ENCODE peak calls at places on chromosomes 6 and 20, in ten cellular contexts. F is right cardiac atrium, M is caudate nucleus, L is upper lobe of left lung, V is A549, Z is GM23338, X is OCI-LY7, A is keratinocyte, Y is tibial nerve, I is tibial artery. G is an unnamed sample.

GRCh38 chr6:156776841-156777576 is at the start of gene ARID1B:
- DNase-seq in Y (peak), Z (peak), X (peak), M (peak), A (no peak), V (peak), L (peak), F (peak), I (peak), G (no peak)

GRCh38 chr6:72824833-72825232 is 203.0 kb downstream of the KCNQ5 start:
- DNase-seq in F (no peak), A (no peak), Z (no peak), V (no peak), Y (no peak), M (no peak), I (no peak), X (no peak), L (no peak), G (no peak)

GRCh38 chr6:12280458-12280857 is 9.7 kb upstream of the EDN1 start:
- DNase-seq in Y (no peak), X (no peak), F (no peak), M (no peak), I (no peak), V (no peak), Z (no peak), A (no peak), L (no peak), G (no peak)

GRCh38 chr20:227439-228105 is 514 bp downstream of the DEFB129 start:
- DNase-seq in M (no peak), V (no peak), L (no peak), A (no peak), Z (no peak), F (no peak), I (no peak), X (peak), Y (no peak), G (no peak)

GRCh38 chr20:24612799-24613775 is 143.7 kb downstream of the SYNDIG1 start:
- DNase-seq in Z (no peak), Y (no peak), M (no peak), I (no peak), X (no peak), V (no peak), F (no peak), A (no peak), L (no peak), G (no peak)

GRCh38 chr20:51382986-51383821 is 159.3 kb downstream of the NFATC2 start:
- DNase-seq in L (no peak), Z (no peak), M (no peak), X (peak), A (no peak), V (no peak), I (no peak), F (no peak), Y (no peak), G (no peak)

GRCh38 chr20:54020348-54020747 is 50.0 kb downstream of the BCAS1 start:
- DNase-seq in Z (no peak), I (no peak), Y (no peak), X (no peak), L (no peak), A (no peak), V (no peak), M (no peak), F (no peak), G (no peak)

GRCh38 chr6:81486234-81486633 is 266.2 kb downstream of the TENT5A start:
- DNase-seq in M (no peak), L (no peak), Z (no peak), I (no peak), X (no peak), A (no peak), F (no peak), V (no peak), Y (no peak), G (no peak)

GRCh38 chr6:32838114-32838958 is at the start of gene TAP2:
- DNase-seq in L (peak), M (peak), Z (peak), Y (peak), X (peak), F (peak), A (peak), I (peak), V (peak), G (peak)

GRCh38 chr6:70180183-70180903 is 122.5 kb downstream of the COL9A1 start:
- DNase-seq in Z (no peak), I (no peak), L (no peak), X (no peak), M (no peak), V (no peak), A (no peak), F (no peak), Y (no peak), G (no peak)

GRCh38 chr20:62208805-62209755 is 11.0 kb downstream of the HRH3 start:
- DNase-seq in V (peak), L (no peak), Y (no peak), I (no peak), Z (peak), X (no peak), A (no peak), F (no peak), M (no peak), G (no peak)

GRCh38 chr6:36616888-36617521 is 22.8 kb downstream of the SRSF3 start:
- DNase-seq in I (peak), M (no peak), X (no peak), A (peak), V (peak), Z (no peak), L (peak), Y (no peak), F (peak), G (peak)

GRCh38 chr20:13234961-13235360 is 13.9 kb downstream of the ISM1 start:
- DNase-seq in A (no peak), V (no peak), X (no peak), Y (no peak), F (no peak), L (no peak), I (no peak), Z (no peak), M (no peak), G (no peak)

GRCh38 chr6:106160189-106160588 is 74.1 kb downstream of the PRDM1 start:
- DNase-seq in Y (no peak), F (no peak), A (no peak), M (no peak), I (no peak), L (no peak), Z (no peak), X (no peak), V (no peak), G (no peak)

GRCh38 chr20:5095454-5095853 is 24.3 kb downstream of the PCNA start:
- DNase-seq in Z (no peak), X (no peak), I (no peak), M (no peak), L (no peak), Y (no peak), F (no peak), A (no peak), V (no peak), G (no peak)

GRCh38 chr6:156250593-156250992 is 526.6 kb upstream of the ARID1B start:
- DNase-seq in I (no peak), Y (no peak), L (no peak), Z (no peak), F (no peak), X (no peak), A (no peak), M (no peak), V (no peak), G (no peak)

GRCh38 chr6:42569102-42570028 is 5.5 kb downstream of the UBR2 start:
- DNase-seq in Y (no peak), V (no peak), Z (no peak), F (no peak), M (no peak), X (no peak), L (no peak), A (peak), I (no peak), G (no peak)

GRCh38 chr6:137016366-137016765 is 28.4 kb downstream of the IL20RA start:
- DNase-seq in A (no peak), X (no peak), V (no peak), F (no peak), Z (no peak), L (no peak), M (no peak), Y (no peak), I (no peak), G (no peak)

GRCh38 chr6:151482290-151482689 is 11.5 kb upstream of the CCDC170 start:
- DNase-seq in V (no peak), I (no peak), M (no peak), Z (no peak), L (no peak), A (no peak), F (no peak), X (peak), Y (no peak), G (no peak)

GRCh38 chr6:106670236-106670635 is 40.9 kb downstream of the QRSL1 start:
- DNase-seq in M (no peak), Z (no peak), V (no peak), X (no peak), A (no peak), Y (no peak), F (no peak), L (no peak), I (no peak), G (no peak)

GRCh38 chr20:49276201-49276894 is 1.5 kb downstream of the ZNFX1 start:
- DNase-seq in F (peak), Y (peak), M (no peak), I (peak), L (peak), X (peak), A (no peak), V (no peak), Z (no peak), G (no peak)

GRCh38 chr20:49273696-49274277 is 4.1 kb downstream of the ZNFX1 start:
- DNase-seq in V (no peak), L (no peak), F (no peak), Z (no peak), M (no peak), X (no peak), A (no peak), Y (no peak), I (no peak), G (no peak)

GRCh38 chr20:49277786-49278035 is 146 bp downstream of the ZNFX1 start:
- DNase-seq in L (no peak), F (no peak), I (no peak), A (no peak), V (no peak), Y (no peak), X (no peak), M (no peak), Z (no peak), G (no peak)

GRCh38 chr20:49276895-49277785 is 717 bp downstream of the ZNFX1 start:
- DNase-seq in A (no peak), V (no peak), Z (peak), L (peak), Y (peak), X (peak), F (peak), I (peak), M (no peak), G (peak)

DNA sequence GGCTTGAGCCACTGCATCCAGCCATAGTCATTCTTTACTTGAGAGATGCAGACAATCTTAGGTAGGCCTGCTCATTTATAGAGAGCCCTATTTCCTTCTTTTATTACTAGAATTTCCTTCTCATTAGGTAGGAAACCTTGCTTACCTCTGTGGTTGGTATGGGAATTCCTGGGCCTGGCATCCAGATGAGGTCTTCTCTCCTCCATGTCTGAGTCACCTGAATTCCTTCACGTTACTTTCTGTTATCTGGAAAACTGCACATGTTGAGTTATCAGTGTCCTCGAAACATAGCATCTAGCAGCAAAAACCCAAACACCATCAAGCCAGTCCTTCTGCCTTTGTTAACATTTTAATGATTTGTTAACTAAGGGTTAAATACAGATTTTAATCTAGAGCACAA is 2.2 kb downstream of the ZNFX1 start:
- DNase-seq in Y (no peak), Z (no peak), M (no peak), L (no peak), F (no peak), I (no peak), X (no peak), V (no peak), A (no peak), G (no peak)
- H3K27ac ChIP-seq in Y (no peak), Z (no peak), M (no peak), L (peak), F (no peak), I (peak), X (peak), V (no peak), A (peak), G (no peak)

DNA sequence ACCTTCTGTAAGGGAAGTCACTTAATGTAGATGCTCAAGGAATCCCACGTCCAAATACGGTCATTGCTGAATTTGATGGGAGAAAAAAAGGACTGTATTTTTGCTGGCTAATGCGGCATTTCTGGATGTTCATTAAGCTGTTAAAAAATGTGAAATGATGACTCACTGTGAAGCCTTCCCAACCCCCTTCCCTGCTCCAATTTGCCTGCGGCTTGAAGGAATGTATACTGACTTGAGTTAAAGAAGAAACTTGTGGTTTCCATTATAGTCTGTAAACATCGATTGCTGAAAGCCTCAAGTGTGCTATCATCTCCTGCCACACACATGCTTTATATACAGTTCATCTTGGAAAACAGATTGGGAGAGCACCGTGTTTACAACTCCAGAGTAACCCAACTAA is 249.1 kb upstream of the JAG1 start:
- DNase-seq in A (no peak), X (no peak), V (no peak), F (no peak), I (no peak), L (no peak), Z (no peak), Y (no peak), M (no peak), G (no peak)
- H3K27ac ChIP-seq in A (peak), X (no peak), V (peak), F (no peak), I (peak), L (no peak), Z (no peak), Y (no peak), M (no peak), G (no peak)

DNA sequence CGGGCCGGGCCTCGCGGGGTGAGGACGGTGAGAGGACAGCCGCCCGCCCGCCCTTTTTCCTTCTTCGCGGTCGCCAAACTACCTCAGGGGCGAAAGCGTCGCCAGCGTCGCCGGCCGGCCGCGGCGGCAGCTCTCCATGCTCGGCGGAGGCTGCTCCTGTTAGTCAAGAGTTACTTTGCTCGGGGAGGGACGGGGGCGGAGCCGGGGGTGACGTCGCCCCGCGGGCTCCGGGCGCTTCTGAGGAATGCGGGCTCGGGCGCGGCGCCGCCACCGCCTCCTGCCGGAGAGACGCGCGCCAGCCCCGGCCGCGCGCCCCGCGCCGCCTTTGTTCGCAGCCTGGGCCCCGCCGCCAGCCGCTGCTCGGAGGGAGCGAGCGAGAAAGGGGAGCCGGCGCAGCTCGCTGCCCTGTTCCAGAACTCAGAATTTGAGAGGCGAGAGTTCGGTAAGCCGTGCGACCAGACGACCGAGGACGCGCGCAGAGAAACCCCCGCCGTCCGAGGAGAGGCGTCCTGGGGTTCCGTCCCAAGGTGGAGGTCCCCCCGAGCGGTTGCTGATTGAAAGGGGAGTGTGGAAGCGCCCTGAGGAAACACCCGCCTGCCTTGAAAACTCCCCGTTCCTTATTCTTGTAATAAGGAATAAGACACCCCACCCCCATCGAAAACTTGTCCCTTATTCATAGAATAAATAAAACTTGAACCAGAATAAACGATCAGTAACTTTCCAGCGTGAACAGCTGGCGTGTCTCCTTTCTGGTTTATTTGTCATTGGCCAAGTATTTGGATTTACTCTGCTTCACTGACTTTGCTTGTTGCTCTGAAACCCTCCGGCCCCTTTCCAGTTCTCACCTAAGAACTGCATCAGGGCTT is at the start of gene PTPRK:
- DNase-seq in A (no peak), X (no peak), I (peak), Y (peak), M (peak), F (peak), V (peak), L (peak), Z (peak), G (peak)
- H3K27ac ChIP-seq in A (peak), X (no peak), I (peak), Y (peak), M (peak), F (peak), V (peak), L (peak), Z (peak), G (peak)

DNA sequence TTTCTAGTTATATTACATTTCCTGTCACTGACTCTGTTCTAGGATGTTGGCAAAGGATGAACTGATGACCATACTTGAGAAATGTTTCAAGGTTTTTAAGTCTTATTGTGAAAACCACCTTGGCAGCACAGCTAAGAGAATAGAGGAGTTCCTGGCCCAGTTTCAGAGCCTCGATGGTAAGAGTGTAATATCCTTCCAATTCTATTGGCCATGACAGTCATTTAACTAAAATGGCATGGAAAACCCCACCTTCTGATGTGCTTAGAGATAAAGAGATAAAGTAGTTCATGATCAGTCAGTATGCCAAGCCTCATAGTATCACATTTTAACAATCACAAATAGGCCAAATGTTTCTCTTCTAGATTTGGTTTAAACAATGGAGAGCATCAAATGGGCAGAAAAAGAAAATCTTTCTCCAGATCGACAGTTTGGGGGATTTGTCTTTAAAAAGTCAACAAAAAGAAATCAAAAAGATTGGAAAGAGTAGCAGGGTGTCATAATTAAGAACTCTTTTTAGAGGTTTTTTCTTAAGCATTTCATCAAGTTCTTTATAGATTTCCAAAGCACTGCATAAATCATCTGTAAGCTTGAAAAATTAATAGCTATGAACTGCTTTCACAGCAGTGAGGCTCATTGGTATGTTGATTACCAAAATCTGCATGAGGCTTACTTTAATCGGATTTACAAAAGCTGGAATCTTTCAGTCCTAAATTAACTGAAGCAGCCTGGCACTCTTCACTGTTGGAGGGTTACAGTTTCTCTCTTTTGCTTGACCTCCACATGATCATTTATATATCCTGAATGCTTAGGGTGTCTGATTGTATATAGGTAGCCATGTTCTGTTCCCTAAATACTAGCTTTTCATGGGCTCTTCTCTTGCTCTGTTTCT is 48.7 kb downstream of the AKIRIN2 start:
- DNase-seq in I (no peak), A (no peak), Y (no peak), F (no peak), M (no peak), Z (peak), L (no peak), X (no peak), V (no peak), G (no peak)
- H3K27ac ChIP-seq in I (no peak), A (no peak), Y (no peak), F (no peak), M (no peak), Z (peak), L (no peak), X (no peak), V (no peak), G (no peak)

GRCh38 chr6:10424005-10424404 is 9.1 kb upstream of the TFAP2A start:
- DNase-seq in A (no peak), L (no peak), M (no peak), X (peak), I (no peak), Y (no peak), V (no peak), F (no peak), Z (peak), G (no peak)

GRCh38 chr6:10425973-10426780 is 11.3 kb upstream of the TFAP2A start:
- DNase-seq in A (no peak), M (no peak), X (peak), Y (no peak), I (no peak), F (no peak), V (no peak), Z (peak), L (no peak), G (no peak)

GRCh38 chr6:10426781-10427279 is 12.0 kb upstream of the TFAP2A start:
- DNase-seq in A (no peak), M (no peak), Y (no peak), F (no peak), V (no peak), L (no peak), X (peak), I (no peak), Z (no peak), G (no peak)

GRCh38 chr6:10422282-10423034 is 7.6 kb upstream of the TFAP2A start:
- DNase-seq in L (no peak), Z (no peak), V (no peak), F (no peak), A (no peak), M (no peak), Y (no peak), X (no peak), I (no peak), G (no peak)

GRCh38 chr6:10425177-10425972 is 10.5 kb upstream of the TFAP2A start:
- DNase-seq in I (no peak), M (no peak), V (no peak), Y (no peak), Z (peak), A (no peak), X (no peak), F (no peak), L (no peak), G (no peak)
- H3K27ac ChIP-seq in I (no peak), M (no peak), V (no peak), Y (no peak), Z (no peak), A (no peak), X (no peak), F (no peak), L (no peak), G (no peak)

G was measured in substantia nigra.